ENCODE peak calls at places on chromosome 21, in six cellular contexts. Y is SK-N-SH, P is stomach, N is spleen, K is HL-60, L is K562. G is an unnamed sample.

GRCh38 chr21:34671891-34672290 is 3.1 kb downstream of the CLIC6 start:
- DNase-seq in Y (no peak), P (no peak), N (no peak), K (no peak), L (no peak), G (no peak)

GRCh38 chr21:18832950-18833349 is 429.4 kb upstream of the TMPRSS15 start:
- DNase-seq in Y (no peak), P (no peak), N (no peak), K (no peak), L (no peak), G (no peak)

GRCh38 chr21:31347435-31348032 is 3.5 kb upstream of the TIAM1 start:
- DNase-seq in Y (peak), P (no peak), N (no peak), K (no peak), L (peak), G (no peak)

GRCh38 chr21:35614412-35614901 is 445.9 kb downstream of the SETD4 start:
- DNase-seq in Y (no peak), P (no peak), N (no peak), K (no peak), L (no peak), G (no peak)

GRCh38 chr21:17527711-17528110 is 14.9 kb downstream of the CXADR start:
- DNase-seq in Y (no peak), P (no peak), N (no peak), K (no peak), L (no peak), G (no peak)

GRCh38 chr21:42056468-42056867 is 14.6 kb upstream of the UMODL1 start:
- DNase-seq in Y (no peak), P (peak), N (peak), K (no peak), L (no peak), G (no peak)

GRCh38 chr21:31557956-31558838 is 101.3 kb upstream of the SOD1 start:
- DNase-seq in Y (peak), P (no peak), N (peak), K (no peak), L (no peak), G (no peak)

GRCh38 chr21:30194701-30195299 is 21.1 kb downstream of the CLDN8 start:
- DNase-seq in Y (peak), P (no peak), N (no peak), K (peak), L (peak), G (no peak)

GRCh38 chr21:42358261-42358660 is 7.5 kb upstream of the TFF2 start:
- DNase-seq in Y (no peak), P (no peak), N (peak), K (no peak), L (no peak), G (no peak)

GRCh38 chr21:34734696-34735095 is 65.9 kb downstream of the CLIC6 start:
- DNase-seq in Y (no peak), P (no peak), N (no peak), K (no peak), L (no peak), G (peak)

DNA sequence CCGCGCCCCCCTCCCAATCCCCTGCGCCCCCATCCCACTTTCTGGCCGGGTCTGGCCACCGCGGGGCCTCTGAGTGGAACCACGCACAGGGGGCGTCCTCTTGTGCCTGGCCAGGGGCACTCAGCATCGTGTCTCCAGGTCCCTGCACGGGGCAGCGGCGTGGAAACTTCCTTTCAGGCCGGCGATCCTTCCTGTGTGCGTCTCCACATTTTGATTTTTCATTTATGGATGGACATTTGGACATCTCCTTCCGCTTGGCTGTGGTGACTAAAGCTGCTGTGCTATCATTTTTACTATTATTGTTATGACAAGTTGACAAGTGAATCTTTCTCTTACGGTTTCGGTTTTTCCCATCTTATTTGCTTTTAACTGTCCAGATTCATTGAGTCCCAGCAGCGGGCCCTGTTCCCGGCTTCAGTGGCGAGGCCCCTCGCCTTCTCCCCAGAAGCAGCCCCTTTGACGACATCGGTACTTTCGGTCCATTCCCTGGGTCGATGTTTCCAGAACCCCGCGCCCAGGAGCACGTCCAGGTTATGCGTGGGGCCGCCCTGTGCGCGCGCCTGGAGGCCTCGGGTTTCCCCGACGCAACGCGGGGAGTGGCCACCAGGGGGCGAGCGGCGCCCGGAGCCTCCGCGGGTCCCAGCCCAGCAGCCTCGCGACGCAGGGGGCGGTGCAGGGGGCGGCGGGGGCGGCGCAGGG is 12.4 kb upstream of the SLC19A1 start:
- DNase-seq in Y (peak), P (peak), N (peak), K (peak), L (peak), G (peak)
- TF ChIP-seq CTCF in Y (peak), P (peak), N (peak), K (peak), L (peak), G (peak)

GRCh38 chr21:44648557-44649311 is 2.5 kb downstream of the KRTAP10-11 start:
- DNase-seq in Y (no peak), P (peak), N (no peak), K (no peak), L (no peak), G (no peak)
- TF ChIP-seq POLR2AphosphoS5 in Y (no peak), P (no peak), N (no peak), K (no peak), L (no peak), G (no peak)

DNA sequence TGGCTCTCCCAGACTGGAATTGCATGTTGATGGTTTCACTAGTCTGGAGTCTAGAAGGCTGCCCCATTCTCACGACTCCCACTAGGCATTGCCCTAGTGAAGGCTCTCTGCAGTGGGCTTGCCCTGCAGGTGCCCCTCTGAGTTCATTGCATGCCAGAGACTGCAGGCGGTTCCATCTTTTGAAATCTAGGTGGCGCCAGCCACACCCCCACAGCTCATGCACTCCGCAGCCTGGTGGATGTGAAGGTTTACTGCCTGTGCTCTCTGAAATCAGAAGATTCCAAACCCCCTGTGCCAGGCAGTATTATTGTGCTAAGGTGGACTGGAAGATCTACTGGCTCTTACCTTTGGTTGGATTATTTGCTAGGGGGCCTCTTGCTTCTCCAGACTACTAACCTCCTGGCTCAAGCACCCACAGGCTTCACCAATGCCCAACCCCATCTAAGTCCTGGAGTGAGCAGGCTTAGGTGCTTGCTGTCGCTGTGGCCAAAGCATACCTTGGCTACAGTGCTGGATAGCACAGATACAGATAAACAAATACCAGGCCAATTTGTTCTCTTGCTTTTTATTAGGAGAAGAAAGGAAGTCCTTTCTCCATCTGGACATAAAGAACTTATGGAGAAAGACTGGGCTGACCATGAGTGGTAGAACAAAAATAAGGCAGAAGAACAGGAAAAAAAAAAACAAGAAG is 83.5 kb upstream of the SIM2 start:
- DNase-seq in Y (no peak), P (no peak), N (no peak), K (no peak), L (no peak), G (no peak)
- TF ChIP-seq CTCF in Y (no peak), P (no peak), N (no peak), K (no peak), L (peak), G (no peak)

GRCh38 chr21:43646550-43647260 is 12.6 kb downstream of the HSF2BP start:
- DNase-seq in Y (peak), P (peak), N (peak), K (peak), L (peak), G (peak)
- TF ChIP-seq POLR2AphosphoS5 in Y (no peak), P (peak), N (peak), K (no peak), L (no peak), G (peak)

GRCh38 chr21:8993284-8993942 is 1528.0 kb upstream of the TPTE start:
- DNase-seq in Y (no peak), P (no peak), N (no peak), K (no peak), L (no peak), G (no peak)
- TF ChIP-seq CTCF in Y (no peak), P (no peak), N (no peak), K (no peak), L (peak), G (no peak)

GRCh38 chr21:15638856-15639549 is 90.8 kb upstream of the USP25 start:
- DNase-seq in Y (no peak), P (peak), N (no peak), K (no peak), L (no peak), G (peak)
- TF ChIP-seq POLR2AphosphoS5 in Y (no peak), P (no peak), N (no peak), K (no peak), L (no peak), G (no peak)

G was measured in breast epithelium.